ENCODE peak calls at places on chromosomes 5 and 9, in five cellular contexts. Q, L, M, D and V are unnamed samples.

GRCh38 chr5:56456002-56456401 is 222.9 kb upstream of the ANKRD55 start:
- DNase-seq in L (no peak), D (no peak), M (no peak), Q (no peak), V (no peak)

GRCh38 chr5:14114615-14115251 is 28.4 kb upstream of the TRIO start:
- DNase-seq in D (no peak), L (no peak), M (peak; percentile 30), Q (no peak), V (no peak)

GRCh38 chr9:23638837-23639426 is 187.1 kb downstream of the ELAVL2 start:
- DNase-seq in D (no peak), Q (no peak), L (no peak), M (no peak), V (no peak)

GRCh38 chr5:113487411-113487778 is 858 bp downstream of the MCC start:
- DNase-seq in M (peak; percentile 31), Q (peak; percentile 24), D (no peak), L (peak; percentile 62), V (no peak)

GRCh38 chr9:123174887-123175518 is 93.4 kb downstream of the STRBP start:
- DNase-seq in Q (no peak), D (no peak), L (no peak), M (peak; percentile 7), V (no peak)

GRCh38 chr9:35611230-35611797 is 6.3 kb downstream of the TESK1 start:
- DNase-seq in D (no peak), L (peak; percentile 69), M (peak; percentile 28), Q (peak; percentile 63), V (peak; percentile 84)

GRCh38 chr5:57529864-57530263 is 47.3 kb upstream of the ACTBL2 start:
- DNase-seq in M (no peak), Q (no peak), D (no peak), L (no peak), V (no peak)

GRCh38 chr9:136090060-136090735 is 4.9 kb downstream of the NACC2 start:
- DNase-seq in Q (no peak), L (no peak), M (no peak), D (no peak), V (no peak)

GRCh38 chr5:138111937-138112336 is 27.3 kb downstream of the NME5 start:
- DNase-seq in Q (no peak), M (no peak), D (no peak), L (no peak), V (no peak)

GRCh38 chr9:31839273-31839672 is 545.2 kb upstream of the ACO1 start:
- DNase-seq in L (peak; percentile 55), M (no peak), D (no peak), Q (no peak), V (no peak)

GRCh38 chr9:17319822-17320221 is 185.0 kb downstream of the CNTLN start:
- DNase-seq in D (no peak), M (no peak), Q (no peak), L (no peak), V (no peak)

GRCh38 chr9:5438301-5439162 is 807 bp upstream of the PLGRKT start:
- DNase-seq in M (peak; percentile 16), L (no peak), D (no peak), Q (peak; percentile 41), V (peak; percentile 86)

GRCh38 chr5:68430282-68430681 is 214.7 kb downstream of the PIK3R1 start:
- DNase-seq in M (no peak), D (no peak), Q (no peak), L (no peak), V (no peak)

GRCh38 chr5:100424017-100424416 is 111.2 kb upstream of the FAM174A start:
- DNase-seq in D (no peak), M (no peak), L (no peak), Q (no peak), V (no peak)

GRCh38 chr9:104895572-104895971 is 32.4 kb downstream of the ABCA1 start:
- DNase-seq in M (no peak), L (no peak), Q (peak; percentile 61), D (no peak), V (no peak)

GRCh38 chr5:113371788-113372196 is 63.0 kb downstream of the TSSK1B start:
- DNase-seq in D (no peak), L (no peak), M (no peak), Q (peak; percentile 70), V (no peak)

GRCh38 chr5:67115804-67116203 is 80.8 kb downstream of the CD180 start:
- DNase-seq in D (no peak), Q (no peak), M (no peak), L (no peak), V (no peak)

GRCh38 chr9:76472925-76473324 is 13.9 kb downstream of the GCNT1 start:
- DNase-seq in L (peak; percentile 86), D (no peak), M (peak; percentile 76), Q (peak; percentile 12), V (no peak)

GRCh38 chr5:158905281-158905680 is 194.4 kb downstream of the EBF1 start:
- DNase-seq in L (no peak), Q (no peak), D (no peak), M (no peak), V (no peak)

GRCh38 chr9:112665347-112665746 is 52.6 kb downstream of the INIP start:
- DNase-seq in D (no peak), Q (peak; percentile 20), L (no peak), M (no peak), V (no peak)

GRCh38 chr5:41629897-41630296 is 119.5 kb upstream of the PLCXD3 start:
- DNase-seq in Q (no peak), L (peak; percentile 62), M (no peak), D (no peak), V (no peak)

GRCh38 chr9:69824497-69825252 is 4.1 kb downstream of the CFAP95 start:
- DNase-seq in L (no peak), Q (no peak), D (no peak), M (no peak), V (no peak)

GRCh38 chr9:104544644-104545043 is 8.0 kb upstream of the OR13C3 start:
- DNase-seq in D (no peak), Q (no peak), M (no peak), L (no peak), V (no peak)

GRCh38 chr5:125083932-125084331 is 337.5 kb upstream of the ZNF608 start:
- DNase-seq in D (no peak), M (no peak), L (no peak), Q (peak; percentile 81), V (no peak)

GRCh38 chr9:91416086-91416712 is 7.4 kb downstream of the NFIL3 start:
- DNase-seq in Q (no peak), L (no peak), D (no peak), M (no peak), V (no peak)

GRCh38 chr5:150647275-150648251 is 7.1 kb downstream of the SYNPO start:
- DNase-seq in Q (peak; percentile 41), D (no peak), L (peak; percentile 58), M (peak; percentile 73), V (no peak)

GRCh38 chr5:94316916-94317838 is 301.2 kb downstream of the KIAA0825 start:
- DNase-seq in M (no peak), L (no peak), D (no peak), Q (peak; percentile 28), V (no peak)

GRCh38 chr9:35912791-35913400 is 3.6 kb downstream of the SPAAR start:
- DNase-seq in L (no peak), Q (no peak), M (no peak), D (no peak), V (no peak)

GRCh38 chr9:128636556-128637530 is 19.8 kb downstream of the DYNC2I2 start:
- DNase-seq in D (no peak), M (no peak), L (no peak), Q (no peak), V (no peak)

GRCh38 chr9:123265833-123266232 is 2.6 kb downstream of the STRBP start:
- DNase-seq in M (no peak), L (no peak), Q (no peak), D (no peak), V (no peak)

GRCh38 chr9:76603448-76603895 is 144.5 kb downstream of the GCNT1 start:
- DNase-seq in D (no peak), L (no peak), M (no peak), Q (peak; percentile 98), V (no peak)